ENCODE peak calls at places on chromosomes 16 and 17, in nine cellular contexts. I is NCI-H446; V is effector memory CD4-positive, alpha-beta T cell; P is H4; S is hypothalamus; J is activated CD4-positive, alpha-beta T cell treated with anti-CD3 and anti-CD28 coated beads for 1 hour; Z is ELR; D is endothelial cell; W is frontal cortex. U is an unnamed sample.

GRCh38 chr17:27532269-27533067 is 76.2 kb downstream of the KSR1 start:
- DNase-seq in S (no peak), I (no peak), V (no peak), J (no peak), Z (no peak), W (no peak), D (no peak), P (peak), U (no peak)

GRCh38 chr16:14364386-14365199 is 265.5 kb downstream of the PARN start:
- DNase-seq in J (no peak), V (no peak), W (no peak), P (peak), S (no peak), I (no peak), Z (peak), D (no peak), U (peak)

GRCh38 chr16:82088483-82088882 is 53.4 kb downstream of the HSD17B2 start:
- DNase-seq in V (no peak), P (no peak), S (no peak), I (no peak), W (no peak), J (no peak), D (no peak), Z (no peak), U (no peak)

GRCh38 chr17:46800573-46800972 is 17.9 kb downstream of the WNT3 start:
- DNase-seq in Z (no peak), I (no peak), P (no peak), V (no peak), W (no peak), S (no peak), J (no peak), D (no peak), U (no peak)

GRCh38 chr16:4285167-4285566 is 12.3 kb upstream of the TFAP4 start:
- DNase-seq in Z (no peak), I (no peak), W (no peak), J (no peak), P (no peak), S (no peak), D (no peak), V (no peak), U (no peak)

GRCh38 chr16:81831722-81832126 is 52.6 kb downstream of the PLCG2 start:
- DNase-seq in Z (peak), P (no peak), I (no peak), J (peak), W (no peak), D (peak), V (no peak), S (no peak), U (no peak)

GRCh38 chr16:4976611-4977145 is 18.5 kb downstream of the SEC14L5 start:
- DNase-seq in S (no peak), P (no peak), V (no peak), W (no peak), D (no peak), J (no peak), Z (no peak), I (no peak), U (no peak)

GRCh38 chr17:27540300-27541105 is 84.3 kb downstream of the KSR1 start:
- DNase-seq in V (no peak), J (no peak), D (no peak), S (no peak), W (peak), P (peak), Z (peak), I (no peak), U (peak)

GRCh38 chr17:9472541-9472940 is 103.1 kb downstream of the STX8 start:
- DNase-seq in Z (peak), I (no peak), J (no peak), S (no peak), V (no peak), D (no peak), P (no peak), W (no peak), U (peak)

GRCh38 chr17:55275894-55276804 is 11.4 kb downstream of the HLF start:
- DNase-seq in D (no peak), Z (peak), I (peak), S (no peak), J (no peak), W (no peak), P (no peak), V (no peak), U (peak)

GRCh38 chr17:18248300-18248731 is 10.2 kb downstream of the FLII start:
- DNase-seq in W (peak), I (peak), J (peak), V (peak), Z (peak), P (peak), S (peak), D (peak), U (peak)

GRCh38 chr16:17446661-17447060 is 24.1 kb downstream of the XYLT1 start:
- DNase-seq in S (no peak), Z (no peak), P (no peak), J (no peak), D (no peak), V (no peak), W (no peak), I (no peak), U (no peak)

GRCh38 chr17:32604966-32605365 is 118.2 kb downstream of the CDK5R1 start:
- DNase-seq in D (no peak), P (no peak), Z (no peak), S (no peak), J (no peak), V (no peak), I (no peak), W (no peak), U (no peak)

GRCh38 chr17:19554393-19554792 is 20.7 kb downstream of the SLC47A1 start:
- DNase-seq in S (no peak), J (no peak), Z (no peak), V (no peak), P (no peak), W (no peak), I (no peak), D (no peak), U (peak)

GRCh38 chr16:85400305-85401205 is 212.6 kb upstream of the GSE1 start:
- DNase-seq in J (no peak), I (no peak), S (no peak), W (no peak), D (no peak), V (no peak), Z (no peak), P (no peak), U (no peak)

GRCh38 chr17:50352072-50352692 is 6.3 kb downstream of the XYLT2 start:
- DNase-seq in Z (no peak), I (peak), D (no peak), P (no peak), W (no peak), S (no peak), V (no peak), J (no peak), U (no peak)

GRCh38 chr17:7575481-7575883 is 4.0 kb upstream of the CD68 start:
- DNase-seq in J (no peak), D (no peak), S (no peak), P (no peak), Z (no peak), W (no peak), I (no peak), V (no peak), U (no peak)

GRCh38 chr16:70778901-70779309 is 22.1 kb downstream of the VAC14 start:
- DNase-seq in D (peak), S (no peak), V (no peak), Z (peak), W (no peak), I (no peak), J (no peak), P (peak), U (peak)

GRCh38 chr16:72001180-72001890 is 1.1 kb upstream of the PKD1L3 start:
- DNase-seq in W (no peak), P (no peak), I (no peak), Z (no peak), D (no peak), V (no peak), J (no peak), S (no peak), U (no peak)

GRCh38 chr16:66523861-66524354 is 26.0 kb downstream of the TK2 start:
- DNase-seq in D (no peak), I (no peak), W (no peak), P (no peak), S (no peak), J (no peak), Z (no peak), V (peak), U (no peak)

GRCh38 chr16:22029632-22030031 is 21.7 kb downstream of the MOSMO start:
- DNase-seq in S (no peak), J (no peak), Z (no peak), D (no peak), W (no peak), I (no peak), P (no peak), V (no peak), U (no peak)

GRCh38 chr16:58021661-58022551 is 3.6 kb upstream of the MMP15 start:
- DNase-seq in W (no peak), I (no peak), J (no peak), Z (peak), V (no peak), P (no peak), S (no peak), D (no peak), U (peak)

GRCh38 chr16:53094013-53094630 is 39.3 kb downstream of the CHD9 start:
- DNase-seq in V (peak), Z (no peak), P (peak), D (peak), I (no peak), S (peak), J (no peak), W (no peak), U (no peak)